ENCODE peak calls at places on chromosomes 6 and 20, in six cellular contexts. C is stimulated activated CD4-positive, alpha-beta T cell treated with anti-CD3 and anti-CD28 coated beads, Interleukin-2, amount 100 ng/mL, for 48 hours; F is activated B cell treated with CpG ODN at 0.5 μM for 24 hours; M is natural killer cell; P is D341Med; R is NAMALWA. T is an unnamed sample.

GRCh38 chr20:53706511-53707031 is 112.9 kb upstream of the ZNF217 start:
- DNase-seq in P (no peak), R (peak), M (no peak), F (no peak), C (no peak), T (peak)

GRCh38 chr6:107647439-107647948 is 157.6 kb downstream of the SOBP start:
- DNase-seq in P (no peak), M (no peak), R (no peak), C (no peak), F (no peak), T (no peak)

GRCh38 chr6:84449220-84449619 is 221.8 kb upstream of the CEP162 start:
- DNase-seq in F (no peak), C (no peak), P (no peak), R (no peak), M (no peak), T (no peak)

GRCh38 chr6:128870751-128871150 is 12.2 kb upstream of the LAMA2 start:
- DNase-seq in R (no peak), F (no peak), C (no peak), M (no peak), P (peak), T (no peak)

GRCh38 chr20:9027626-9028025 is 41.3 kb upstream of the PLCB4 start:
- DNase-seq in F (no peak), P (no peak), M (no peak), R (no peak), C (no peak), T (no peak)

GRCh38 chr6:151374024-151374423 is 17.3 kb downstream of the ZBTB2 start:
- DNase-seq in F (no peak), C (no peak), R (no peak), P (no peak), M (peak), T (no peak)

GRCh38 chr6:16257999-16258708 is 19.8 kb downstream of the GMPR start:
- DNase-seq in M (no peak), C (no peak), F (no peak), P (no peak), R (no peak), T (no peak)

GRCh38 chr6:121555201-121555600 is 119.8 kb downstream of the GJA1 start:
- DNase-seq in P (no peak), C (no peak), R (no peak), F (no peak), M (no peak), T (no peak)

GRCh38 chr20:48783533-48784272 is 44.1 kb downstream of the PREX1 start:
- DNase-seq in M (no peak), R (peak), C (peak), F (no peak), P (no peak), T (no peak)

GRCh38 chr6:142045380-142046270 is 87.1 kb upstream of the GJE1 start:
- DNase-seq in C (no peak), P (no peak), M (no peak), F (no peak), R (peak), T (no peak)

GRCh38 chr20:57716893-57717292 is 7.1 kb upstream of the PMEPA1 start:
- DNase-seq in P (no peak), F (no peak), M (no peak), R (no peak), C (no peak), T (no peak)

GRCh38 chr6:44630125-44631028 is 242.9 kb downstream of the CDC5L start:
- DNase-seq in P (peak), M (no peak), C (peak), R (peak), F (no peak), T (peak)

GRCh38 chr6:57027301-57027700 is 19.2 kb upstream of the KIAA1586 start:
- DNase-seq in C (no peak), P (no peak), M (no peak), F (no peak), R (no peak), T (no peak)

GRCh38 chr6:122673345-122673961 is 63.2 kb downstream of the PKIB start:
- DNase-seq in C (no peak), M (no peak), P (no peak), R (peak), F (no peak), T (no peak)

GRCh38 chr6:156773476-156773875 is 3.7 kb upstream of the ARID1B start:
- DNase-seq in R (no peak), P (no peak), M (no peak), C (no peak), F (no peak), T (no peak)

GRCh38 chr6:37083243-37084138 is 78.0 kb downstream of the FGD2 start:
- DNase-seq in R (no peak), M (no peak), F (no peak), C (no peak), P (no peak), T (no peak)

GRCh38 chr6:168515376-168515775 is 74.4 kb downstream of the SMOC2 start:
- DNase-seq in C (no peak), M (no peak), R (no peak), P (no peak), F (no peak), T (no peak)

GRCh38 chr20:61589055-61589385 is 337.0 kb downstream of the CDH4 start:
- DNase-seq in C (no peak), F (no peak), M (no peak), R (no peak), P (no peak), T (no peak)

GRCh38 chr6:37058084-37058586 is 52.7 kb downstream of the FGD2 start:
- DNase-seq in M (no peak), R (no peak), C (no peak), F (no peak), P (no peak), T (no peak)

GRCh38 chr6:15479761-15480160 is 183.1 kb downstream of the DTNBP1 start:
- DNase-seq in F (no peak), C (no peak), M (no peak), R (no peak), P (no peak), T (no peak)

T was measured in activated CD4-positive, alpha-beta T cell treated with anti-CD3 and anti-CD28 coated beads, Interleukin-2, amount 50 U/mL, for 4 hours.